ENCODE peak calls at places on chromosome 21, in four cellular contexts. X, T, J and M are unnamed samples.

GRCh38 chr21:44681861-44682579 is at the start of gene KRTAP12-1:
- DNase-seq in X (no peak), T (no peak), J (peak), M (no peak)

GRCh38 chr21:36249576-36250422 is 70.2 kb upstream of the MORC3 start:
- DNase-seq in X (no peak), T (no peak), J (no peak), M (no peak)

GRCh38 chr21:20260124-20260523 is 738.1 kb upstream of the NCAM2 start:
- DNase-seq in X (no peak), T (no peak), J (no peak), M (no peak)

GRCh38 chr21:40049959-40050290 is 182.7 kb downstream of the PCP4 start:
- DNase-seq in X (no peak), T (no peak), J (no peak), M (peak)

GRCh38 chr21:36910581-36911307 is 55.7 kb downstream of the HLCS start:
- DNase-seq in X (peak), T (no peak), J (no peak), M (no peak)

GRCh38 chr21:32088471-32088870 is 190.4 kb downstream of the MIS18A start:
- DNase-seq in X (no peak), T (no peak), J (no peak), M (no peak)

GRCh38 chr21:41726058-41726558 is 40.7 kb downstream of the RIPK4 start:
- DNase-seq in X (no peak), T (no peak), J (no peak), M (peak)

GRCh38 chr21:38349111-38349746 is 92.4 kb downstream of the KCNJ15 start:
- DNase-seq in X (no peak), T (peak), J (no peak), M (no peak)

GRCh38 chr21:40416572-40416971 is 430.4 kb downstream of the DSCAM start:
- DNase-seq in X (no peak), T (no peak), J (no peak), M (no peak)

GRCh38 chr21:43812957-43813730 is 23.8 kb downstream of the RRP1 start:
- DNase-seq in X (no peak), T (no peak), J (no peak), M (no peak)

GRCh38 chr21:29725025-29725736 is 214.6 kb downstream of the GRIK1 start:
- DNase-seq in X (no peak), T (no peak), J (no peak), M (no peak)

GRCh38 chr21:35860181-35860869 is 200.0 kb downstream of the SETD4 start:
- DNase-seq in X (no peak), T (no peak), J (no peak), M (no peak)

GRCh38 chr21:15293251-15293650 is 228.5 kb upstream of the NRIP1 start:
- DNase-seq in X (peak), T (peak), J (no peak), M (peak)